ENCODE peak calls at places on chromosomes 4 and X, in four cellular contexts. One of them, this sample, is unnamed.

GRCh38 chrX:118974908-118975671 is 672 bp downstream of the LONRF3 start:
- DNase-seq in neuronal stem cell: no peak
- DNase-seq in NCI-H1092: no peak
- DNase-seq in cardiac muscle cell: peak
- DNase-seq in this sample: no peak

GRCh38 chr4:60201052-60201673 is 999.0 kb upstream of the ADGRL3 start:
- DNase-seq in neuronal stem cell: peak
- DNase-seq in NCI-H1092: peak
- DNase-seq in cardiac muscle cell: peak
- DNase-seq in this sample: peak

GRCh38 chr4:123824524-123824923 is 427.9 kb downstream of the SPRY1 start:
- DNase-seq in neuronal stem cell: no peak
- DNase-seq in NCI-H1092: no peak
- DNase-seq in cardiac muscle cell: no peak
- DNase-seq in this sample: no peak

GRCh38 chrX:134625315-134625718 is 33.0 kb downstream of the PLAC1 start:
- DNase-seq in neuronal stem cell: no peak
- DNase-seq in NCI-H1092: no peak
- DNase-seq in cardiac muscle cell: no peak
- DNase-seq in this sample: no peak

GRCh38 chr4:157265281-157265680 is 44.8 kb downstream of the GRIA2 start:
- DNase-seq in neuronal stem cell: peak
- DNase-seq in NCI-H1092: no peak
- DNase-seq in cardiac muscle cell: no peak
- DNase-seq in this sample: no peak

GRCh38 chr4:153521467-153521866 is 55.3 kb downstream of the TMEM131L start:
- DNase-seq in neuronal stem cell: no peak
- DNase-seq in NCI-H1092: no peak
- DNase-seq in cardiac muscle cell: no peak
- DNase-seq in this sample: no peak

GRCh38 chr4:39324897-39325613 is 41.1 kb downstream of the RFC1 start:
- DNase-seq in neuronal stem cell: no peak
- DNase-seq in NCI-H1092: no peak
- DNase-seq in cardiac muscle cell: no peak
- DNase-seq in this sample: no peak

GRCh38 chr4:39648827-39649558 is 10.3 kb upstream of the SMIM14 start:
- DNase-seq in neuronal stem cell: no peak
- DNase-seq in NCI-H1092: no peak
- DNase-seq in cardiac muscle cell: no peak
- DNase-seq in this sample: no peak

GRCh38 chr4:1053080-1053661 is 41.7 kb downstream of the FGFRL1 start:
- DNase-seq in neuronal stem cell: no peak
- DNase-seq in NCI-H1092: no peak
- DNase-seq in cardiac muscle cell: peak
- DNase-seq in this sample: peak

GRCh38 chrX:23959781-23960180 is 52.0 kb downstream of the CXorf58 start:
- DNase-seq in neuronal stem cell: no peak
- DNase-seq in NCI-H1092: no peak
- DNase-seq in cardiac muscle cell: no peak
- DNase-seq in this sample: no peak

GRCh38 chr4:130747842-130748241 is 1651.9 kb downstream of the C4orf33 start:
- DNase-seq in neuronal stem cell: no peak
- DNase-seq in NCI-H1092: no peak
- DNase-seq in cardiac muscle cell: peak
- DNase-seq in this sample: no peak

GRCh38 chr4:76950052-76950845 is 697 bp downstream of the SEPTIN11 start:
- DNase-seq in neuronal stem cell: peak
- DNase-seq in NCI-H1092: peak
- DNase-seq in cardiac muscle cell: peak
- DNase-seq in this sample: no peak

GRCh38 chr4:131192318-131192717 is 1956.8 kb upstream of the PCDH10 start:
- DNase-seq in neuronal stem cell: no peak
- DNase-seq in NCI-H1092: no peak
- DNase-seq in cardiac muscle cell: no peak
- DNase-seq in this sample: no peak

GRCh38 chr4:139668036-139668435 is 2.4 kb downstream of the MGST2 start:
- DNase-seq in neuronal stem cell: no peak
- DNase-seq in NCI-H1092: no peak
- DNase-seq in cardiac muscle cell: no peak
- DNase-seq in this sample: no peak

GRCh38 chrX:128759177-128759576 is 707.0 kb upstream of the ACTRT1 start:
- DNase-seq in neuronal stem cell: no peak
- DNase-seq in NCI-H1092: no peak
- DNase-seq in cardiac muscle cell: no peak
- DNase-seq in this sample: no peak

GRCh38 chrX:19602866-19603620 is 87.7 kb upstream of the MAP3K15 start:
- DNase-seq in neuronal stem cell: no peak
- DNase-seq in NCI-H1092: no peak
- DNase-seq in cardiac muscle cell: peak
- DNase-seq in this sample: no peak

GRCh38 chr4:33369366-33369899 is 2649.3 kb downstream of the PCDH7 start:
- DNase-seq in neuronal stem cell: no peak
- DNase-seq in NCI-H1092: no peak
- DNase-seq in cardiac muscle cell: peak
- DNase-seq in this sample: peak

GRCh38 chr4:115323106-115323684 is 209.8 kb upstream of the NDST4 start:
- DNase-seq in neuronal stem cell: no peak
- DNase-seq in NCI-H1092: peak
- DNase-seq in cardiac muscle cell: no peak
- DNase-seq in this sample: no peak

GRCh38 chrX:101813200-101813599 is 118.6 kb downstream of the ZMAT1 start:
- DNase-seq in neuronal stem cell: no peak
- DNase-seq in NCI-H1092: no peak
- DNase-seq in cardiac muscle cell: no peak
- DNase-seq in this sample: no peak

GRCh38 chr4:170047774-170048354 is 21.7 kb upstream of the MFAP3L start:
- DNase-seq in neuronal stem cell: peak
- DNase-seq in NCI-H1092: peak
- DNase-seq in cardiac muscle cell: peak
- DNase-seq in this sample: peak

GRCh38 chr4:20662851-20663250 is 37.4 kb upstream of the PACRGL start:
- DNase-seq in neuronal stem cell: no peak
- DNase-seq in NCI-H1092: no peak
- DNase-seq in cardiac muscle cell: no peak
- DNase-seq in this sample: no peak

GRCh38 chrX:131072871-131073571 is 14.9 kb downstream of the ARHGAP36 start:
- DNase-seq in neuronal stem cell: no peak
- DNase-seq in NCI-H1092: no peak
- DNase-seq in cardiac muscle cell: no peak
- DNase-seq in this sample: no peak

GRCh38 chrX:131895002-131895401 is 128.1 kb upstream of the STK26 start:
- DNase-seq in neuronal stem cell: no peak
- DNase-seq in NCI-H1092: no peak
- DNase-seq in cardiac muscle cell: peak
- DNase-seq in this sample: no peak

GRCh38 chrX:65610040-65610439 is 57.4 kb upstream of the MSN start:
- DNase-seq in neuronal stem cell: no peak
- DNase-seq in NCI-H1092: no peak
- DNase-seq in cardiac muscle cell: peak
- DNase-seq in this sample: no peak

GRCh38 chr4:122689972-122690371 is 42.5 kb upstream of the BBS12 start:
- DNase-seq in neuronal stem cell: no peak
- DNase-seq in NCI-H1092: no peak
- DNase-seq in cardiac muscle cell: no peak
- DNase-seq in this sample: no peak

GRCh38 chr4:70842761-70843435 is 3.2 kb upstream of the GRSF1 start:
- DNase-seq in neuronal stem cell: no peak
- DNase-seq in NCI-H1092: no peak
- DNase-seq in cardiac muscle cell: no peak
- DNase-seq in this sample: no peak

GRCh38 chrX:84721416-84721815 is 219.2 kb upstream of the HDX start:
- DNase-seq in neuronal stem cell: no peak
- DNase-seq in NCI-H1092: no peak
- DNase-seq in cardiac muscle cell: no peak
- DNase-seq in this sample: no peak

GRCh38 chr4:140099993-140100392 is 54.0 kb downstream of the MAML3 start:
- DNase-seq in neuronal stem cell: no peak
- DNase-seq in NCI-H1092: no peak
- DNase-seq in cardiac muscle cell: no peak
- DNase-seq in this sample: no peak

GRCh38 chrX:155864655-155865054 is 16.5 kb upstream of the VAMP7 start:
- DNase-seq in neuronal stem cell: no peak
- DNase-seq in NCI-H1092: no peak
- DNase-seq in cardiac muscle cell: peak
- DNase-seq in this sample: no peak

GRCh38 chr4:147749811-147750321 is 18.0 kb downstream of the ARHGAP10 start:
- DNase-seq in neuronal stem cell: no peak
- DNase-seq in NCI-H1092: peak
- DNase-seq in cardiac muscle cell: no peak
- DNase-seq in this sample: no peak

GRCh38 chrX:131821945-131822622 is 201.0 kb upstream of the STK26 start:
- DNase-seq in neuronal stem cell: no peak
- DNase-seq in NCI-H1092: no peak
- DNase-seq in cardiac muscle cell: no peak
- DNase-seq in this sample: no peak

GRCh38 chr4:80312124-80312523 is 23.4 kb upstream of the CFAP299 start:
- DNase-seq in neuronal stem cell: no peak
- DNase-seq in NCI-H1092: no peak
- DNase-seq in cardiac muscle cell: no peak
- DNase-seq in this sample: no peak

GRCh38 chrX:73647212-73647611 is 84.2 kb downstream of the CHIC1 start:
- DNase-seq in neuronal stem cell: no peak
- DNase-seq in NCI-H1092: no peak
- DNase-seq in cardiac muscle cell: no peak
- DNase-seq in this sample: no peak

GRCh38 chrX:21870494-21870893 is 14.7 kb downstream of the YY2 start:
- DNase-seq in neuronal stem cell: no peak
- DNase-seq in NCI-H1092: no peak
- DNase-seq in cardiac muscle cell: peak
- DNase-seq in this sample: no peak

This sample was measured in AG04450.